ENCODE peak calls at places on chromosomes 1 and 21, in nine cellular contexts. R is AG04449, A is spleen, Q is mammary epithelial cell, O is A549, T is bronchial epithelial cell, J is keratinocyte, H is nephron progenitor cell, C is cardiac fibroblast. G is an unnamed sample.

GRCh38 chr1:45334308-45335245 is 5.4 kb upstream of the TOE1 start:
- DNase-seq in R (no peak), A (peak), Q (no peak), O (no peak), T (no peak), J (no peak), H (no peak), C (peak), G (no peak)

GRCh38 chr1:11289064-11289463 is 16.1 kb downstream of the UBIAD1 start:
- DNase-seq in R (no peak), A (no peak), Q (no peak), O (no peak), T (no peak), J (no peak), H (no peak), C (no peak), G (no peak)

GRCh38 chr21:45076245-45076661 is 1.9 kb downstream of the ADARB1 start:
- DNase-seq in R (no peak), A (no peak), Q (peak), O (no peak), T (no peak), J (no peak), H (no peak), C (peak), G (no peak)

GRCh38 chr1:47562799-47563198 is 125.0 kb downstream of the FOXD2 start:
- DNase-seq in R (no peak), A (peak), Q (no peak), O (no peak), T (no peak), J (no peak), H (no peak), C (no peak), G (no peak)

GRCh38 chr1:22428672-22429071 is 23.0 kb upstream of the ZBTB40 start:
- DNase-seq in R (no peak), A (no peak), Q (peak), O (peak), T (peak), J (no peak), H (no peak), C (peak), G (peak)

GRCh38 chr1:59879556-59879955 is 47.0 kb downstream of the CYP2J2 start:
- DNase-seq in R (no peak), A (no peak), Q (peak), O (peak), T (peak), J (peak), H (peak), C (peak), G (no peak)

GRCh38 chr1:25826571-25826970 is 6.8 kb downstream of the MTFR1L start:
- DNase-seq in R (no peak), A (no peak), Q (no peak), O (no peak), T (no peak), J (no peak), H (no peak), C (no peak), G (no peak)

GRCh38 chr1:230280906-230281413 is 145.2 kb downstream of the PGBD5 start:
- DNase-seq in R (no peak), A (peak), Q (no peak), O (no peak), T (no peak), J (no peak), H (no peak), C (no peak), G (no peak)

GRCh38 chr1:203273869-203274602 is 31.3 kb upstream of the BTG2 start:
- DNase-seq in R (no peak), A (peak), Q (no peak), O (no peak), T (no peak), J (no peak), H (no peak), C (no peak), G (no peak)

GRCh38 chr1:161038523-161039153 is at the start of gene TSTD1:
- DNase-seq in R (no peak), A (peak), Q (peak), O (no peak), T (peak), J (no peak), H (peak), C (peak), G (peak)

GRCh38 chr1:246677842-246678241 is 46.4 kb upstream of the SCCPDH start:
- DNase-seq in R (no peak), A (no peak), Q (no peak), O (no peak), T (no peak), J (no peak), H (peak), C (no peak), G (no peak)

GRCh38 chr1:201505505-201505893 is 1.4 kb downstream of the CSRP1 start:
- DNase-seq in R (no peak), A (no peak), Q (peak), O (no peak), T (peak), J (no peak), H (no peak), C (peak), G (no peak)

GRCh38 chr1:910311-910880 is 13.3 kb upstream of the SAMD11 start:
- DNase-seq in R (no peak), A (peak), Q (no peak), O (no peak), T (no peak), J (no peak), H (no peak), C (no peak), G (no peak)

GRCh38 chr1:100750002-100750885 is 30.7 kb downstream of the VCAM1 start:
- DNase-seq in R (no peak), A (no peak), Q (no peak), O (no peak), T (no peak), J (no peak), H (no peak), C (no peak), G (no peak)

GRCh38 chr1:226633541-226634155 is 85.1 kb downstream of the STUM start:
- DNase-seq in R (no peak), A (peak), Q (no peak), O (no peak), T (no peak), J (no peak), H (no peak), C (no peak), G (no peak)

GRCh38 chr1:153614906-153615305 is 1.2 kb downstream of the S100A14 start:
- DNase-seq in R (no peak), A (no peak), Q (no peak), O (no peak), T (no peak), J (no peak), H (no peak), C (no peak), G (no peak)

GRCh38 chr1:165443539-165444289 is 1.2 kb downstream of the RXRG start:
- DNase-seq in R (no peak), A (no peak), Q (no peak), O (no peak), T (no peak), J (no peak), H (peak), C (no peak), G (no peak)

GRCh38 chr1:117059334-117059677 is 820 bp upstream of the TTF2 start:
- DNase-seq in R (no peak), A (peak), Q (peak), O (peak), T (no peak), J (no peak), H (no peak), C (no peak), G (peak)

GRCh38 chr1:61638296-61638695 is 86.6 kb downstream of the TM2D1 start:
- DNase-seq in R (peak), A (no peak), Q (no peak), O (no peak), T (no peak), J (no peak), H (no peak), C (peak), G (no peak)

GRCh38 chr1:43225168-43225567 is 44.6 kb upstream of the TMEM125 start:
- DNase-seq in R (no peak), A (no peak), Q (no peak), O (no peak), T (peak), J (no peak), H (no peak), C (peak), G (no peak)
- TF ChIP-seq CTCF in R (no peak), A (no peak), Q (no peak), O (no peak), T (no peak), J (no peak), H (no peak), C (peak), G (no peak)

DNA sequence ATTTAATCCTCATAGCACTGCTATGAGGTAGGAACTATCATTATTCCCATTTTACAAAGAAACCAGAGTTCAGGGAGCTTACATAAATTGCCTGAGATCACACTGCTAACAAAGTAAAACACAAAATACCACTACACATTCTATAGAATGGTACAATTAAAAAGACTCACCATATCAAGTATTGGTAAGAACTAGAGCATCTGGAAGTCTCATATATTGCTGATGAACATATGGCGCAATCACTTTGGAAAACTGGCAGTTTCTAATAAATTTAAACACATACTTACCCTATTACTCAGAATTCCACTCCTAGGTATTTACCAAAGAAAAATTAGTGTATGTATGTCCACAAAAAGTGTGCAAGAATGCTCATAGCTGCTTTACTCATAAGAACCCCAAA is 261.5 kb downstream of the RRAGC start:
- DNase-seq in R (no peak), A (no peak), Q (no peak), O (no peak), T (no peak), J (no peak), H (no peak), C (no peak), G (no peak)
- TF ChIP-seq CTCF in R (no peak), A (no peak), Q (no peak), O (no peak), T (no peak), J (no peak), H (no peak), C (no peak), G (no peak)

DNA sequence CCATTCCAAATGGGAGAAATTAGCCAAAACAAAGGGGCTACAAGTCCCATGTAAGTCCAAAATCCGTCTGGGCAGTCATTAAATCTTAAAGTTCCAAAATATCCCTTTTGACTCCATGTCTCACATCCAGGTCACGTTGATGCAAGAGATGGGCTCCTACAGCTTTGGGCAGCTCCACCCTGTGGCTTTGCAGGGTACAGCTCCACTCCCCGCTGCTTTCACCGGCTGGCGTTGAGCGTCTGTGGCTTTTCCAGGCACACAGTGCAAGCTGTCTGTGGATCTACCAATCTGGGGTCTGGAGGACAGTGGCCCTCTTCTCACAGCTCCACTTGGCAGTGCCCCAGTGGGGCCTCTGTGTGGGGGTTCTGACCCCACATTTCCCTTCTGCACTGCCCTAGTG is 130.2 kb downstream of the TPR start:
- DNase-seq in R (no peak), A (no peak), Q (no peak), O (no peak), T (no peak), J (no peak), H (peak), C (peak), G (no peak)
- TF ChIP-seq CTCF in R (peak), A (no peak), Q (no peak), O (no peak), T (peak), J (peak), H (no peak), C (peak), G (no peak)

GRCh38 chr1:17802164-17802563 is 47.0 kb downstream of the ACTL8 start:
- DNase-seq in R (no peak), A (no peak), Q (no peak), O (no peak), T (no peak), J (no peak), H (no peak), C (peak), G (no peak)
- TF ChIP-seq CTCF in R (no peak), A (no peak), Q (no peak), O (no peak), T (no peak), J (no peak), H (no peak), C (no peak), G (no peak)

GRCh38 chr1:2523191-2523890 is 3.1 kb downstream of the PANK4 start:
- DNase-seq in R (no peak), A (no peak), Q (no peak), O (no peak), T (peak), J (no peak), H (no peak), C (no peak), G (no peak)
- TF ChIP-seq CTCF in R (peak), A (no peak), Q (no peak), O (no peak), T (no peak), J (no peak), H (no peak), C (no peak), G (no peak)

GRCh38 chr1:155964193-155964592 is 14.2 kb downstream of the ARHGEF2 start:
- DNase-seq in R (no peak), A (no peak), Q (no peak), O (no peak), T (no peak), J (no peak), H (no peak), C (no peak), G (no peak)

GRCh38 chr1:155960081-155960745 is 18.1 kb downstream of the ARHGEF2 start:
- DNase-seq in R (no peak), A (no peak), Q (peak), O (no peak), T (no peak), J (no peak), H (no peak), C (no peak), G (no peak)

GRCh38 chr1:155966135-155966534 is 12.2 kb downstream of the ARHGEF2 start:
- DNase-seq in R (no peak), A (no peak), Q (no peak), O (no peak), T (no peak), J (no peak), H (no peak), C (no peak), G (no peak)

GRCh38 chr1:155962599-155963211 is 15.6 kb downstream of the ARHGEF2 start:
- DNase-seq in R (no peak), A (no peak), Q (peak), O (no peak), T (peak), J (no peak), H (no peak), C (peak), G (no peak)

DNA sequence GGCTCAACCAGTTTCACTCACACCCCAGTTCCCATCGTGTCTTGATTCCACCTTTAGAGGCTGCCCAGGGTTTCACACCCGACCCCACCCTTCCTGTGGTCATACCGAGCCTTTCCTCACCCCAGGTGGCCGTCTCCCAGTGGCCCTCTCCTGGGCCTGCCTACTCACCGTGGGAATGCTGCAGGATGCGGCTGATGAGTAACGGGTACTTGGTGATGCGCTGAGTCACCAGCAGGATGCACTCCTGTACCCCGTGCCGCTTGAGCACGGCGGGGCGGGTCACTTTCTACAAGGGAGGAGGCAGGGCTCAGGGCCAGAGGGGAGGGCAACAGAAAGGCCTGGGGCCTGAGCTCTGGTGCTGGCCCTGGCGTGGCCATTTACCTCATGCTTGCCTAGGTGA is 16.4 kb downstream of the ARHGEF2 start:
- DNase-seq in R (peak), A (peak), Q (peak), O (peak), T (peak), J (peak), H (no peak), C (peak), G (peak)
- TF ChIP-seq CTCF in R (peak), A (no peak), Q (peak), O (peak), T (peak), J (peak), H (no peak), C (peak), G (peak)